ENCODE peak calls at places on chromosomes 2 and 18, in eight cellular contexts. U, J, N, M, H, G, O and Y are unnamed samples. For H3K4me1 and H3K36me3, the result is how much of the 10 kb centered on the place peaks cover.

GRCh38 chr2:226868331-226868730 is 32.5 kb downstream of the RHBDD1 start:
- DNase-seq in U (no peak), J (no peak), N (peak), M (no peak), H (no peak), G (no peak), O (no peak), Y (no peak)

GRCh38 chr18:30359521-30359920 is 683.0 kb downstream of the DSC3 start:
- DNase-seq in U (no peak), J (no peak), N (no peak), M (no peak), H (no peak), G (no peak), O (no peak), Y (no peak)

GRCh38 chr18:59324623-59324971 is 6.1 kb upstream of the CPLX4 start:
- DNase-seq in U (no peak), J (no peak), N (no peak), M (no peak), H (no peak), G (no peak), O (no peak), Y (no peak)

GRCh38 chr2:218295029-218295428 is 2.7 kb upstream of the TMBIM1 start:
- DNase-seq in U (no peak), J (no peak), N (no peak), M (no peak), H (no peak), G (no peak), O (no peak), Y (peak)

GRCh38 chr2:179682756-179683155 is 178.7 kb downstream of the ZNF385B start:
- DNase-seq in U (no peak), J (no peak), N (no peak), M (no peak), H (no peak), G (no peak), O (no peak), Y (no peak)

GRCh38 chr2:16226381-16226780 is 286.0 kb downstream of the MYCN start:
- DNase-seq in U (no peak), J (no peak), N (no peak), M (no peak), H (no peak), G (no peak), O (no peak), Y (no peak)

GRCh38 chr2:161265874-161266273 is 42.4 kb upstream of the PSMD14 start:
- DNase-seq in U (no peak), J (no peak), N (no peak), M (no peak), H (no peak), G (no peak), O (no peak), Y (no peak)

GRCh38 chr18:45212186-45213039 is 402.9 kb upstream of the SLC14A2 start:
- DNase-seq in U (peak), J (peak), N (peak), M (peak), H (peak), G (peak), O (peak), Y (peak)

GRCh38 chr2:40344364-40344763 is 107.5 kb downstream of the SLC8A1 start:
- DNase-seq in U (no peak), J (no peak), N (peak), M (no peak), H (no peak), G (no peak), O (no peak), Y (no peak)

GRCh38 chr2:15984367-15985255 is 44.3 kb downstream of the MYCN start:
- DNase-seq in U (peak), J (no peak), N (no peak), M (peak), H (no peak), G (no peak), O (peak), Y (no peak)

GRCh38 chr2:157107877-157108276 is 149.6 kb upstream of the GALNT5 start:
- DNase-seq in U (no peak), J (no peak), N (peak), M (no peak), H (no peak), G (no peak), O (no peak), Y (peak)

GRCh38 chr2:218829868-218830451 is 1.6 kb downstream of the PRKAG3 start:
- DNase-seq in U (no peak), J (peak), N (no peak), M (peak), H (no peak), G (peak), O (peak), Y (no peak)

GRCh38 chr2:105299290-105299689 is 30.2 kb downstream of the TGFBRAP1 start:
- DNase-seq in U (peak), J (no peak), N (no peak), M (no peak), H (no peak), G (no peak), O (no peak), Y (no peak)

GRCh38 chr18:48955528-48956261 is 4.9 kb upstream of the SMAD7 start:
- DNase-seq in U (peak), J (peak), N (peak), M (no peak), H (no peak), G (peak), O (peak), Y (no peak)

GRCh38 chr2:127957240-127957639 is 70.6 kb downstream of the SAP130 start:
- DNase-seq in U (no peak), J (no peak), N (no peak), M (no peak), H (no peak), G (no peak), O (no peak), Y (no peak)

GRCh38 chr2:154392256-154392655 is 306.2 kb upstream of the KCNJ3 start:
- DNase-seq in U (no peak), J (no peak), N (no peak), M (no peak), H (no peak), G (no peak), O (no peak), Y (no peak)

GRCh38 chr18:7954229-7954628 is 387.1 kb downstream of the PTPRM start:
- DNase-seq in U (no peak), J (no peak), N (peak), M (no peak), H (no peak), G (peak), O (no peak), Y (no peak)

GRCh38 chr18:46736736-46737135 is 20.1 kb downstream of the ST8SIA5 start:
- DNase-seq in U (no peak), J (no peak), N (no peak), M (no peak), H (no peak), G (no peak), O (no peak), Y (no peak)

GRCh38 chr2:60707750-60708371 is 48.2 kb upstream of the PAPOLG start:
- DNase-seq in U (peak), J (no peak), N (peak), M (no peak), H (no peak), G (peak), O (no peak), Y (peak)

GRCh38 chr2:25036221-25036559 is 5.7 kb upstream of the EFR3B start:
- DNase-seq in U (peak), J (no peak), N (no peak), M (no peak), H (no peak), G (no peak), O (no peak), Y (no peak)

GRCh38 chr18:44942073-44942472 is 261.4 kb downstream of the SETBP1 start:
- DNase-seq in U (no peak), J (no peak), N (no peak), M (no peak), H (no peak), G (no peak), O (no peak), Y (no peak)

GRCh38 chr2:23425338-23425871 is 40.4 kb downstream of the KLHL29 start:
- DNase-seq in U (peak), J (peak), N (no peak), M (no peak), H (no peak), G (no peak), O (no peak), Y (no peak)

GRCh38 chr2:61707984-61708852 is 145.6 kb downstream of the FAM161A start:
- DNase-seq in U (peak), J (no peak), N (peak), M (no peak), H (no peak), G (peak), O (no peak), Y (peak)

GRCh38 chr2:101406867-101407266 is 19.6 kb upstream of the CREG2 start:
- DNase-seq in U (no peak), J (no peak), N (peak), M (no peak), H (no peak), G (peak), O (no peak), Y (no peak)

DNA sequence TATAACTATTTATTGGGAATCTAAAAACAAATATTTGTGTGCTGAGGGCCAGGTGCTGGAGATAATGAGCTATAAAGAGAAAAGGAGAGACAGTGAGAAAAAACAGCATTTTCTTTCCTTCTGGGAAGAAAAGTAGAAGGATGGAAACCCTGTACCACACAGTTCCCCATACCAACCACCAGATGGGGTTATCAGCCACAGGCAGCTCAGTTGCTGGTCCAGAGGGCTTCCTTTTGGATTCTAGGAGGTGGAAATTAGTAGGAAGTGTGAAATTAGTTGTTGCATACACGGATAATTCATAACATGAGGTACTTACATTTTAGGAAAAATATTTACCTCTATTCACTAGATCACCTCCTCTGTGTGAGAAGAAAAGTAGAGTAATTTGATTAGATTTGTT is 237.0 kb upstream of the FOSL2 start:
- DNase-seq in U (peak), J (no peak), N (no peak), M (no peak), H (no peak), G (no peak), O (no peak), Y (no peak)
- H3K4me1 ChIP-seq in U (under half), J (under half), N (under half), M (under half), H (under half), G (under half), O (under half), Y (under half)

GRCh38 chr2:233189032-233189431 is 62.4 kb upstream of the ATG16L1 start:
- DNase-seq in U (peak), J (no peak), N (no peak), M (no peak), H (no peak), G (no peak), O (no peak), Y (no peak)

GRCh38 chr2:233185963-233186362 is 65.5 kb upstream of the ATG16L1 start:
- DNase-seq in U (no peak), J (no peak), N (no peak), M (no peak), H (no peak), G (no peak), O (no peak), Y (no peak)

GRCh38 chr2:233184669-233185068 is 66.8 kb upstream of the ATG16L1 start:
- DNase-seq in U (no peak), J (no peak), N (no peak), M (no peak), H (no peak), G (peak), O (no peak), Y (no peak)

GRCh38 chr2:233185320-233185719 is 66.2 kb upstream of the ATG16L1 start:
- DNase-seq in U (no peak), J (no peak), N (no peak), M (no peak), H (no peak), G (no peak), O (no peak), Y (no peak)

GRCh38 chr2:233186851-233187250 is 64.6 kb upstream of the ATG16L1 start:
- DNase-seq in U (no peak), J (no peak), N (no peak), M (no peak), H (no peak), G (no peak), O (no peak), Y (no peak)
- H3K36me3 ChIP-seq in U (under half), J (under half), N (under half), M (under half), H (half or more), G (under half), O (under half), Y (under half)

DNA sequence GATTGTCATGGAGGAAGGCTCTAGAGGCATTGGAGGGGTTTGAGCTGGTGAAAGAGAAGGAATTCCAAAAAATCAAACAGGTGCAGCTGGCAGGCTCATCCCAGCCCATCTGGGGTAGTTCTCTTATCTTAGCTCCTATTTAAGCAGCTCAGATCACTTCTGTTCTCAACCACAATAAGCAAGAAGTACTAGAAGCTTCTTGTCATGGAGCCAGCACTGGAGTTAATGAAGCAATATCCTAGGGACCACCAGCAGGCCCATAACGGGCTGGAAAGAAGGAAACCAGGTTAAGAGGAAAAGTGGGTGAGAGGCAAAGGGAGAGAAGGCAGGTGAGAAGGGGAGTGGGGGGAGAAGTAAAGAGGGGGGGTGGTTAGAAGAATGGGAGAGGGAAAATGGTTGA is 100.7 kb upstream of the ZFP36L2 start:
- DNase-seq in U (no peak), J (no peak), N (no peak), M (no peak), H (no peak), G (no peak), O (no peak), Y (no peak)
- H3K4me1 ChIP-seq in U (under half), J (half or more), N (under half), M (half or more), H (under half), G (under half), O (half or more), Y (under half)

GRCh38 chr2:235041918-235042575 is 90.2 kb downstream of the SH3BP4 start:
- DNase-seq in U (no peak), J (no peak), N (no peak), M (no peak), H (no peak), G (no peak), O (no peak), Y (no peak)
- H3K36me3 ChIP-seq in U (under half), J (under half), N (half or more), M (under half), H (under half), G (under half), O (under half), Y (under half)

GRCh38 chr18:70169747-70170146 is 35.7 kb downstream of the RTTN start:
- DNase-seq in U (no peak), J (no peak), N (no peak), M (no peak), H (no peak), G (no peak), O (no peak), Y (peak)
- H3K4me1 ChIP-seq in U (under half), J (under half), N (under half), M (under half), H (under half), G (under half), O (under half), Y (under half)

GRCh38 chr2:214019973-214020345 is 390.9 kb upstream of the VWC2L start:
- DNase-seq in U (no peak), J (no peak), N (no peak), M (no peak), H (no peak), G (peak), O (no peak), Y (no peak)
- H3K36me3 ChIP-seq in U (under half), J (under half), N (under half), M (under half), H (under half), G (under half), O (under half), Y (under half)

GRCh38 chr2:30335981-30336538 is 104.7 kb downstream of the LBH start:
- DNase-seq in U (no peak), J (no peak), N (no peak), M (no peak), H (no peak), G (no peak), O (no peak), Y (no peak)
- H3K4me1 ChIP-seq in U (under half), J (under half), N (under half), M (under half), H (half or more), G (under half), O (under half), Y (under half)

GRCh38 chr2:131056204-131056975 is 36.9 kb downstream of the FAM168B start:
- DNase-seq in U (no peak), J (no peak), N (no peak), M (no peak), H (no peak), G (peak), O (peak), Y (no peak)

GRCh38 chr2:131050896-131051295 is 42.4 kb downstream of the FAM168B start:
- DNase-seq in U (no peak), J (no peak), N (no peak), M (no peak), H (no peak), G (no peak), O (no peak), Y (no peak)

GRCh38 chr2:131052741-131053263 is 40.5 kb downstream of the FAM168B start:
- DNase-seq in U (no peak), J (no peak), N (no peak), M (no peak), H (no peak), G (no peak), O (no peak), Y (no peak)

GRCh38 chr2:131055169-131056065 is 37.8 kb downstream of the FAM168B start:
- DNase-seq in U (no peak), J (no peak), N (peak), M (no peak), H (no peak), G (peak), O (no peak), Y (no peak)

GRCh38 chr2:131054488-131054887 is 38.8 kb downstream of the FAM168B start:
- DNase-seq in U (no peak), J (no peak), N (no peak), M (no peak), H (no peak), G (no peak), O (no peak), Y (no peak)
- H3K36me3 ChIP-seq in U (under half), J (half or more), N (under half), M (half or more), H (half or more), G (under half), O (under half), Y (under half)